ENCODE peak calls at places on chromosomes 5 and 9, in four cellular contexts. O, Q, G and C are unnamed samples.

GRCh38 chr9:94920439-94920951 is 194.0 kb downstream of the AOPEP start:
- DNase-seq in O (no peak), Q (no peak), G (no peak), C (no peak)

GRCh38 chr9:131410051-131410491 is 16.2 kb downstream of the PRRC2B start:
- DNase-seq in O (peak), Q (no peak), G (no peak), C (no peak)

GRCh38 chr9:28363180-28363579 is 789.9 kb upstream of the C9orf72 start:
- DNase-seq in O (no peak), Q (no peak), G (no peak), C (no peak)

GRCh38 chr9:135076143-135076875 is 11.2 kb upstream of the OLFM1 start:
- DNase-seq in O (no peak), Q (no peak), G (no peak), C (no peak)

GRCh38 chr5:14783689-14784088 is 87.9 kb downstream of the ANKH start:
- DNase-seq in O (no peak), Q (no peak), G (no peak), C (no peak)

GRCh38 chr9:96209407-96210031 is 92.5 kb downstream of the HSD17B3 start:
- DNase-seq in O (no peak), Q (no peak), G (no peak), C (no peak)

GRCh38 chr9:107999890-108000289 is 510.3 kb upstream of the KLF4 start:
- DNase-seq in O (no peak), Q (no peak), G (no peak), C (no peak)

GRCh38 chr9:116027511-116027910 is 126.1 kb upstream of the PAPPA start:
- DNase-seq in O (no peak), Q (no peak), G (no peak), C (no peak)

GRCh38 chr5:127941646-127942045 is 141.9 kb upstream of the SLC12A2 start:
- DNase-seq in O (no peak), Q (no peak), G (no peak), C (no peak)

GRCh38 chr5:33334829-33335228 is 105.9 kb upstream of the TARS1 start:
- DNase-seq in O (no peak), Q (no peak), G (no peak), C (no peak)

GRCh38 chr5:12023614-12024241 is 119.5 kb upstream of the CTNND2 start:
- DNase-seq in O (no peak), Q (peak), G (peak), C (no peak)

GRCh38 chr9:111039203-111039907 is 1.1 kb upstream of the LPAR1 start:
- DNase-seq in O (no peak), Q (no peak), G (no peak), C (no peak)

GRCh38 chr9:2568689-2569088 is 52.9 kb upstream of the VLDLR start:
- DNase-seq in O (no peak), Q (no peak), G (peak), C (no peak)

GRCh38 chr9:2574215-2574614 is 47.4 kb upstream of the VLDLR start:
- DNase-seq in O (no peak), Q (no peak), G (no peak), C (no peak)

GRCh38 chr9:2567922-2568321 is 53.7 kb upstream of the VLDLR start:
- DNase-seq in O (no peak), Q (no peak), G (no peak), C (no peak)

GRCh38 chr9:2565676-2566340 is 55.8 kb upstream of the VLDLR start:
- DNase-seq in O (no peak), Q (no peak), G (no peak), C (no peak)

GRCh38 chr9:2570615-2571479 is 50.7 kb upstream of the VLDLR start:
- DNase-seq in O (peak), Q (peak), G (peak), C (peak)
- TF ChIP-seq SP1 in O (no peak), Q (no peak), G (no peak), C (no peak)

DNA sequence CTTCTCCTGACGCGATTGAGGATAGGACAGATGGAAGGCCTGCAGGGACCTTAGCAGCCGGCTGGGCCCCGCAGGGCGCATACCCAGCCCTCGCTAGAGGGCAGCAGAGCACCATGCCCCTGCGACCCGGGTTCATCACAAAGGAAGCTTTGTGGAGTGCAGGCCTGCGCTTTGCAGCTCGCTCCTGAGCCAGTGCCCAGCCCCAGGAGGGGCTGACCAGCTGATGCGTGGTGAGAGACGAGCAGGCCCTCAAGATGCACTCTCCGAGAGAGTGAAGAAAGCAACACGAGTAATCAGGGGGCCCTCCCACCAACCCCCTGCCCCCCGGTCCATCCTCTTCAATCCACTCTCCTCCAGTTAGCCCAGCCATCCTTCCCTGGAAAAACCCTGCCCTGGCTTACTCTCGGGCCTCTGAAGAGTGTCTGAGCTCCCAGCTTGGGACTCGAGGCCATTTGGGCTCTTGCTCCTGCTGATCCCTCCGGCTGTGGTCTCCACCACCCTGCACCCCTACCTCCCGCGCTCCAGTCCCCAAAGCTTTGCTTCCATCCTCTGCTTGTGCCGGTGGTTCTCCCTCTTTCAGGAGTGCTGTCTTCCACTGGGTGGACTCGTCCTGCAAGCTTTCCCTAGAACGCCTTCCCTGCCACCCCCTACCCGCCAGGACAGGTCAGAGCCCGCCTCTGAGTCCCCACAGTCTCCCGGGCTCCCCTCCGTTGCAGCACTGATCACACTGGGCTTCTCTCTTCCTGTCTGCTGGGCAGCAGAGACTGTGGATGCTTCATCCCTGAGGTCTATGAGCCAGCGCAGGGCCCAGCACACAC is 9.1 kb upstream of the KIF12 start:
- DNase-seq in O (peak), Q (no peak), G (peak), C (peak)
- TF ChIP-seq BHLHE40 in O (no peak), Q (no peak), G (peak), C (no peak)

GRCh38 chr5:116532762-116533525 is 41.7 kb downstream of the SEMA6A start:
- DNase-seq in O (no peak), Q (no peak), G (peak), C (no peak)
- TF ChIP-seq SP1 in O (no peak), Q (no peak), G (no peak), C (no peak)

GRCh38 chr5:179887095-179887494 is 20.6 kb downstream of the TBC1D9B start:
- DNase-seq in O (no peak), Q (no peak), G (no peak), C (no peak)
- TF ChIP-seq BHLHE40 in O (no peak), Q (no peak), G (no peak), C (no peak)

GRCh38 chr5:66113160-66113559 is 30.9 kb upstream of the SREK1 start:
- DNase-seq in O (no peak), Q (no peak), G (peak), C (no peak)
- TF ChIP-seq SP1 in O (no peak), Q (no peak), G (no peak), C (no peak)

GRCh38 chr5:90015584-90016018 is 394.0 kb downstream of the CETN3 start:
- DNase-seq in O (no peak), Q (peak), G (no peak), C (no peak)

GRCh38 chr5:90017236-90017635 is 392.3 kb downstream of the CETN3 start:
- DNase-seq in O (no peak), Q (no peak), G (no peak), C (no peak)

DNA sequence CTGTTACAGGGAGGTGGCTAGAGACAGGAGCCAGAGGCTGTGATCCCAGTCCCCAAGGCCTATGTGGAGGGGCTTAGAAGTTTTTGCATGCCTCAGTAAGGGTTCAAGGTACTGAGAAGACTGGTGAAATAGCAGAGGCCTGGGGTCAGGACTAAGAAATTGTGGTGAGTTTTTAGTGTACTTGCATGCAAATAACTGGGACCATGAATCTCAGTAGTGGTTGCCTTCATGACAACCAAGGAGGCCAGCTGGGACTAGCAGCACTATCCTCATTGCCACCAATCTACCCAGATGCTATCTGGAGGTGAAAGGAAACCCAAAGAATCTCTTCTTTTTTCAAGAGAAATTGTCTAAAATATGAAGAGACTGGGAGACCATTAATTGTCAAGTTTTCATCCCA is 395.1 kb downstream of the CETN3 start:
- DNase-seq in O (no peak), Q (peak), G (no peak), C (no peak)
- TF ChIP-seq BHLHE40 in O (no peak), Q (no peak), G (no peak), C (no peak)

GRCh38 chr5:18219241-18219640 is 585.0 kb downstream of the TAF11L14 start:
- DNase-seq in O (no peak), Q (no peak), G (no peak), C (no peak)
- TF ChIP-seq SP1 in O (no peak), Q (no peak), G (no peak), C (no peak)

GRCh38 chr9:113399646-113400200 is 1.4 kb downstream of the ALAD start:
- DNase-seq in O (no peak), Q (no peak), G (no peak), C (no peak)
- TF ChIP-seq BHLHE40 in O (no peak), Q (no peak), G (no peak), C (no peak)

GRCh38 chr5:78112931-78113330 is 181.6 kb downstream of the AP3B1 start:
- DNase-seq in O (no peak), Q (no peak), G (no peak), C (no peak)
- TF ChIP-seq SP1 in O (no peak), Q (no peak), G (no peak), C (no peak)

DNA sequence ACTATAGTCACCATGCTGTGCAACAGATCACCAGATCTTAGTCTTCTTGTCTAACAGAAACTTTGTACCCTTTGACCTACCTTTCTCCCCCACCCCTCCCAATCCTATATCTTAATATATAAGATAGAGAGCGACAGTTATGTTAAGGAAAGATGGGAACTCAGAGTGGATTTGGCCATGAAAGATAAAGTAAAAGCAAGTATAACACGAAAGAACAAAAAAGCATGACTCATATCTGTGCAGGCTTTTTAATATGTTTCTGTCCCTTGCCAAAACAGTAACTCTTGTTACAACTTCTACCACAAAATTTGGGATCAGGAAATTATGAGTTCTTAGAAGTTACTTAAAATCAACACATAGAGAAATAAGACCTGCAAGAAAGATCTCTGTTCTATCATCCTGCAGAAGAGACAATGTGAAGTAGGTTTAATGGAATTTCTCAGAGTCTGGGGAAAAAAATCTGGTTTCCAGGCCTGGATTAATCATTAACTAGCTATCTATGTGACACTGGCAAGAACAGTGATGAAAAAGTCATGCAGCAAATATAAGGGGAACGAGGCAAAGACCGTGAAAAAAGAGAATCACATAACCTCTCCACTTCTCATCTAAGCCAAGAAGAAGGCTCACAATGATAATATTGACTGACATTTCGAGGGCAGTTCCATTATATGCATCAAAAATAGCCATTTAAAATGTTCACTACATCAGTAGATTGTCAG is 18.6 kb downstream of the BAAT start:
- DNase-seq in O (peak), Q (no peak), G (peak), C (no peak)
- TF ChIP-seq BHLHE40 in O (no peak), Q (no peak), G (no peak), C (no peak)